ENCODE peak calls at places on chromosomes 2 and 18, in nine cellular contexts. M is pancreas; H is NCI-H1092; T is activated CD8-positive, alpha-beta memory T cell treated with anti-CD3 and anti-CD28 coated beads, Interleukin-2, amount 10 ng/mL, durations not matched to agents 7 days and 5 days; N is HT-29; U is suprapubic skin; Y is neural crest cell; J is natural killer cell treated with Interleukin-12 subunit alpha and Interleukin-12 subunit beta and Interleukin-15 and Interleukin-18, amount 100 ng/mL, for 72 hours; B is caudate nucleus. I is an unnamed sample.
A peak's percentile ranks its signal among the peaks of the same experiment; 100 is the strongest.

GRCh38 chr18:77099501-77100370 is 32.8 kb downstream of the MBP start:
- DNase-seq in N (no peak), U (peak; percentile 73), B (no peak), H (no peak), Y (no peak), J (no peak), T (peak; percentile 64), M (no peak), I (no peak)

GRCh38 chr18:5964996-5965395 is 69.7 kb upstream of the TMEM200C start:
- DNase-seq in H (no peak), M (no peak), U (no peak), B (no peak), N (no peak), J (no peak), Y (no peak), T (no peak), I (no peak)

GRCh38 chr2:218257390-218257981 is 3.3 kb upstream of the GPBAR1 start:
- DNase-seq in B (no peak), M (no peak), Y (peak; percentile 46), N (peak; percentile 37), U (peak; percentile 64), T (peak; percentile 81), H (no peak), J (no peak), I (peak; percentile 76)

GRCh38 chr18:12327510-12328178 is 19.6 kb downstream of the TUBB6 start:
- DNase-seq in M (peak; percentile 62), H (peak; percentile 15), U (peak; percentile 88), N (peak; percentile 90), J (peak; percentile 75), T (peak; percentile 85), Y (peak; percentile 81), B (no peak), I (peak; percentile 94)

GRCh38 chr2:106886916-106887758 is 1.2 kb upstream of the ST6GAL2 start:
- DNase-seq in Y (peak; percentile 31), U (no peak), H (no peak), B (no peak), N (no peak), T (no peak), M (peak; percentile 21), J (no peak), I (peak; percentile 81)

GRCh38 chr18:63844254-63844653 is 43.3 kb upstream of the SERPINB2 start:
- DNase-seq in H (peak; percentile 35), J (no peak), U (no peak), Y (no peak), B (no peak), T (no peak), N (peak; percentile 47), M (no peak), I (no peak)

GRCh38 chr18:74946646-74947045 is 262.3 kb downstream of the PTGR3 start:
- DNase-seq in U (no peak), B (no peak), T (no peak), Y (no peak), J (no peak), M (no peak), N (no peak), H (no peak), I (no peak)

GRCh38 chr18:73948497-73948896 is 199.1 kb downstream of the FBXO15 start:
- DNase-seq in U (no peak), H (no peak), T (no peak), Y (no peak), J (no peak), B (no peak), M (no peak), N (no peak), I (no peak)

GRCh38 chr2:105756435-105756834 is 11.7 kb downstream of the NCK2 start:
- DNase-seq in J (no peak), M (no peak), Y (no peak), H (no peak), B (no peak), T (no peak), N (no peak), U (no peak), I (no peak)

GRCh38 chr18:78792736-78793135 is 186.9 kb upstream of the SALL3 start:
- DNase-seq in U (no peak), J (no peak), M (no peak), N (no peak), H (no peak), B (no peak), T (no peak), Y (no peak), I (no peak)

GRCh38 chr2:238091426-238092060 is 8.6 kb upstream of the ESPNL start:
- DNase-seq in M (no peak), H (no peak), N (no peak), B (no peak), T (peak; percentile 35), J (no peak), Y (no peak), U (peak; percentile 67), I (no peak)

GRCh38 chr2:219086215-219086614 is 25.5 kb upstream of the IHH start:
- DNase-seq in M (no peak), N (no peak), H (no peak), U (no peak), T (no peak), B (no peak), Y (no peak), J (no peak), I (no peak)

GRCh38 chr2:113685471-113685870 is 58.4 kb downstream of the RABL2A start:
- DNase-seq in H (no peak), J (no peak), T (no peak), U (no peak), B (no peak), M (no peak), Y (no peak), N (no peak), I (no peak)

GRCh38 chr2:140526575-140526974 is 1604.2 kb downstream of the LRP1B start:
- DNase-seq in N (no peak), M (no peak), B (no peak), Y (no peak), H (no peak), U (no peak), J (no peak), T (no peak), I (no peak)

GRCh38 chr2:29233428-29233827 is 118.2 kb downstream of the CLIP4 start:
- DNase-seq in B (no peak), H (no peak), Y (no peak), J (no peak), T (no peak), N (peak; percentile 45), M (no peak), U (no peak), I (no peak)

GRCh38 chr2:101956465-101957030 is 35.2 kb upstream of the IL1R2 start:
- DNase-seq in B (no peak), T (no peak), H (no peak), M (no peak), U (no peak), Y (no peak), J (no peak), N (no peak), I (no peak)

GRCh38 chr2:238489431-238489830 is 62.7 kb downstream of the ASB1 start:
- DNase-seq in Y (no peak), M (no peak), U (peak; percentile 74), T (peak; percentile 32), H (no peak), J (no peak), B (no peak), N (no peak), I (no peak)

GRCh38 chr18:44679912-44680270 is 797 bp upstream of the SETBP1 start:
- DNase-seq in H (peak; percentile 69), N (no peak), U (peak; percentile 84), J (no peak), T (peak; percentile 65), Y (peak; percentile 35), B (no peak), M (peak; percentile 50), I (peak; percentile 38)

GRCh38 chr18:51196116-51196810 is 1.2 kb downstream of the MEX3C start:
- DNase-seq in N (no peak), Y (peak; percentile 10), M (peak; percentile 26), U (peak; percentile 84), J (peak; percentile 95), H (peak; percentile 24), B (peak; percentile 19), T (peak; percentile 73), I (peak; percentile 12)

GRCh38 chr2:136019304-136019703 is 33.9 kb upstream of the DARS1 start:
- DNase-seq in U (no peak), N (no peak), M (no peak), J (no peak), B (no peak), T (no peak), H (no peak), Y (no peak), I (no peak)

GRCh38 chr2:237075749-237076599 is 9.7 kb upstream of the COPS8 start:
- DNase-seq in N (no peak), T (no peak), J (no peak), B (no peak), H (no peak), M (no peak), Y (no peak), U (no peak), I (no peak)

GRCh38 chr2:107412981-107413380 is 413.7 kb upstream of the RGPD4 start:
- DNase-seq in Y (no peak), U (no peak), H (no peak), B (no peak), N (no peak), T (no peak), M (no peak), J (no peak), I (no peak)

GRCh38 chr2:30622452-30622851 is 175.4 kb downstream of the LCLAT1 start:
- DNase-seq in Y (no peak), N (no peak), B (no peak), H (no peak), T (no peak), U (no peak), M (no peak), J (no peak), I (no peak)

GRCh38 chr2:74894261-74895030 is 60.5 kb downstream of the HK2 start:
- DNase-seq in H (no peak), Y (no peak), J (no peak), N (no peak), M (no peak), B (no peak), U (no peak), T (no peak), I (no peak)

GRCh38 chr2:128523490-128523889 is 204.8 kb upstream of the HS6ST1 start:
- DNase-seq in J (no peak), B (no peak), T (no peak), M (no peak), N (no peak), U (no peak), Y (no peak), H (no peak), I (no peak)

GRCh38 chr2:160859086-160859485 is 301.1 kb upstream of the TANK start:
- DNase-seq in H (no peak), T (no peak), Y (no peak), M (no peak), U (no peak), N (peak; percentile 48), B (no peak), J (no peak), I (no peak)

GRCh38 chr18:56139792-56140254 is 498.6 kb downstream of the TXNL1 start:
- DNase-seq in H (no peak), J (no peak), N (no peak), U (no peak), T (no peak), Y (no peak), M (no peak), B (no peak), I (no peak)

GRCh38 chr2:170396799-170397459 is 219.0 kb downstream of the MYO3B start:
- DNase-seq in H (no peak), M (no peak), B (no peak), N (peak; percentile 59), T (no peak), J (no peak), U (no peak), Y (no peak), I (no peak)

GRCh38 chr2:161005170-161005569 is 155.1 kb upstream of the TANK start:
- DNase-seq in T (no peak), N (no peak), H (no peak), Y (no peak), B (no peak), M (no peak), U (no peak), J (no peak), I (no peak)

GRCh38 chr2:88452980-88453582 is 588 bp upstream of the FOXI3 start:
- DNase-seq in U (peak; percentile 26), Y (peak; percentile 6), N (no peak), H (no peak), T (no peak), B (no peak), J (no peak), M (no peak), I (no peak)

GRCh38 chr2:170843656-170844055 is 27.0 kb downstream of the GAD1 start:
- DNase-seq in J (no peak), H (no peak), B (no peak), T (peak; percentile 51), Y (no peak), N (peak; percentile 61), U (no peak), M (no peak), I (no peak)